ENCODE peak calls at places on chromosomes 4 and X, in nine cellular contexts. K, Q, Y, S, D, Z, I, P and V are unnamed samples.

GRCh38 chrX:56792270-56793111 is 63.4 kb downstream of the NBDY start:
- DNase-seq in K (peak), Q (no peak), Y (no peak), S (no peak), D (no peak), Z (no peak), I (no peak), P (no peak), V (no peak)

GRCh38 chr4:10161146-10161545 is 44.5 kb upstream of the WDR1 start:
- DNase-seq in K (no peak), Q (no peak), Y (no peak), S (no peak), D (no peak), Z (no peak), I (no peak), P (no peak), V (no peak)

GRCh38 chr4:87219648-87220093 is 747 bp downstream of the KLHL8 start:
- DNase-seq in K (peak), Q (peak), Y (no peak), S (no peak), D (peak), Z (peak), I (peak), P (peak), V (no peak)

GRCh38 chr4:113179091-113179490 is 129.6 kb downstream of the ANK2 start:
- DNase-seq in K (no peak), Q (no peak), Y (no peak), S (no peak), D (no peak), Z (no peak), I (no peak), P (no peak), V (no peak)

GRCh38 chrX:71910526-71911022 is at the start of gene NHSL2:
- DNase-seq in K (peak), Q (peak), Y (no peak), S (no peak), D (peak), Z (peak), I (no peak), P (no peak), V (no peak)

GRCh38 chrX:18220786-18221185 is at the start of gene BEND2:
- DNase-seq in K (no peak), Q (no peak), Y (no peak), S (no peak), D (no peak), Z (no peak), I (no peak), P (no peak), V (no peak)

GRCh38 chrX:68504237-68504636 is 5.4 kb downstream of the YIPF6 start:
- DNase-seq in K (no peak), Q (no peak), Y (peak), S (no peak), D (no peak), Z (peak), I (no peak), P (no peak), V (no peak)

GRCh38 chrX:154368630-154369452 is 5.6 kb downstream of the FLNA start:
- DNase-seq in K (peak), Q (peak), Y (peak), S (peak), D (peak), Z (peak), I (peak), P (peak), V (peak)

GRCh38 chrX:149950681-149951080 is 12.4 kb upstream of the EOLA2 start:
- DNase-seq in K (no peak), Q (no peak), Y (peak), S (no peak), D (no peak), Z (peak), I (no peak), P (no peak), V (no peak)

GRCh38 chrX:135973025-135973547 is 702 bp downstream of the MMGT1 start:
- DNase-seq in K (no peak), Q (no peak), Y (no peak), S (no peak), D (peak), Z (peak), I (no peak), P (peak), V (peak)

GRCh38 chr4:134313591-134313990 is 112.0 kb upstream of the PABPC4L start:
- DNase-seq in K (no peak), Q (no peak), Y (peak), S (no peak), D (no peak), Z (no peak), I (no peak), P (no peak), V (no peak)

GRCh38 chrX:2342878-2343277 is 157.9 kb downstream of the DHRSX start:
- DNase-seq in K (no peak), Q (no peak), Y (no peak), S (no peak), D (no peak), Z (no peak), I (no peak), P (no peak), V (no peak)

GRCh38 chr4:148651991-148652390 is 209.8 kb upstream of the NR3C2 start:
- DNase-seq in K (no peak), Q (no peak), Y (no peak), S (no peak), D (no peak), Z (no peak), I (no peak), P (no peak), V (no peak)

GRCh38 chrX:155046129-155046810 is 19.6 kb downstream of the FUNDC2 start:
- DNase-seq in K (no peak), Q (no peak), Y (no peak), S (no peak), D (no peak), Z (no peak), I (no peak), P (no peak), V (no peak)

GRCh38 chr4:145828802-145829485 is 109.7 kb downstream of the ZNF827 start:
- DNase-seq in K (no peak), Q (no peak), Y (no peak), S (no peak), D (no peak), Z (no peak), I (no peak), P (no peak), V (no peak)

GRCh38 chr4:48336471-48336870 is 4.9 kb upstream of the SLAIN2 start:
- DNase-seq in K (no peak), Q (no peak), Y (no peak), S (no peak), D (no peak), Z (no peak), I (no peak), P (no peak), V (no peak)

GRCh38 chr4:7448036-7448435 is 13.3 kb upstream of the PSAPL1 start:
- DNase-seq in K (no peak), Q (no peak), Y (no peak), S (no peak), D (no peak), Z (no peak), I (no peak), P (no peak), V (no peak)

GRCh38 chr4:52643846-52644245 is 15.3 kb downstream of the USP46 start:
- DNase-seq in K (peak), Q (peak), Y (peak), S (no peak), D (peak), Z (no peak), I (no peak), P (peak), V (peak)

GRCh38 chr4:70586841-70587240 is 5.2 kb upstream of the AMBN start:
- DNase-seq in K (no peak), Q (no peak), Y (no peak), S (no peak), D (no peak), Z (no peak), I (no peak), P (no peak), V (no peak)

GRCh38 chr4:102219143-102219542 is 126.1 kb downstream of the SLC39A8 start:
- DNase-seq in K (no peak), Q (no peak), Y (no peak), S (no peak), D (no peak), Z (no peak), I (no peak), P (no peak), V (no peak)

GRCh38 chr4:148780426-148781005 is 338.3 kb upstream of the NR3C2 start:
- DNase-seq in K (no peak), Q (no peak), Y (no peak), S (no peak), D (no peak), Z (no peak), I (no peak), P (no peak), V (no peak)

GRCh38 chr4:172042714-172043114 is 229.5 kb downstream of the GALNTL6 start:
- DNase-seq in K (no peak), Q (no peak), Y (peak), S (no peak), D (no peak), Z (peak), I (no peak), P (peak), V (no peak)

GRCh38 chr4:1172228-1172851 is at the start of gene SPON2:
- DNase-seq in K (peak), Q (no peak), Y (no peak), S (no peak), D (peak), Z (no peak), I (no peak), P (no peak), V (peak)

GRCh38 chrX:133670394-133670793 is 255.1 kb upstream of the GPC4 start:
- DNase-seq in K (no peak), Q (no peak), Y (peak), S (peak), D (peak), Z (peak), I (no peak), P (no peak), V (no peak)

GRCh38 chr4:101670897-101671296 is 119.6 kb upstream of the BANK1 start:
- DNase-seq in K (no peak), Q (no peak), Y (no peak), S (no peak), D (no peak), Z (no peak), I (no peak), P (no peak), V (no peak)

GRCh38 chr4:170497105-170497504 is 407.3 kb upstream of the AADAT start:
- DNase-seq in K (no peak), Q (no peak), Y (no peak), S (peak), D (peak), Z (peak), I (no peak), P (no peak), V (no peak)

GRCh38 chr4:82425478-82425877 is 4.8 kb downstream of the HNRNPDL start:
- DNase-seq in K (no peak), Q (no peak), Y (no peak), S (no peak), D (no peak), Z (no peak), I (no peak), P (no peak), V (no peak)

GRCh38 chr4:82422616-82423015 is 7.6 kb downstream of the HNRNPDL start:
- DNase-seq in K (no peak), Q (no peak), Y (no peak), S (no peak), D (no peak), Z (no peak), I (no peak), P (no peak), V (no peak)

GRCh38 chr4:82421796-82422560 is 8.3 kb downstream of the HNRNPDL start:
- DNase-seq in K (no peak), Q (no peak), Y (no peak), S (no peak), D (no peak), Z (no peak), I (no peak), P (no peak), V (no peak)

GRCh38 chr4:82419451-82419850 is 10.8 kb downstream of the HNRNPDL start:
- DNase-seq in K (no peak), Q (no peak), Y (no peak), S (no peak), D (no peak), Z (no peak), I (no peak), P (no peak), V (no peak)

DNA sequence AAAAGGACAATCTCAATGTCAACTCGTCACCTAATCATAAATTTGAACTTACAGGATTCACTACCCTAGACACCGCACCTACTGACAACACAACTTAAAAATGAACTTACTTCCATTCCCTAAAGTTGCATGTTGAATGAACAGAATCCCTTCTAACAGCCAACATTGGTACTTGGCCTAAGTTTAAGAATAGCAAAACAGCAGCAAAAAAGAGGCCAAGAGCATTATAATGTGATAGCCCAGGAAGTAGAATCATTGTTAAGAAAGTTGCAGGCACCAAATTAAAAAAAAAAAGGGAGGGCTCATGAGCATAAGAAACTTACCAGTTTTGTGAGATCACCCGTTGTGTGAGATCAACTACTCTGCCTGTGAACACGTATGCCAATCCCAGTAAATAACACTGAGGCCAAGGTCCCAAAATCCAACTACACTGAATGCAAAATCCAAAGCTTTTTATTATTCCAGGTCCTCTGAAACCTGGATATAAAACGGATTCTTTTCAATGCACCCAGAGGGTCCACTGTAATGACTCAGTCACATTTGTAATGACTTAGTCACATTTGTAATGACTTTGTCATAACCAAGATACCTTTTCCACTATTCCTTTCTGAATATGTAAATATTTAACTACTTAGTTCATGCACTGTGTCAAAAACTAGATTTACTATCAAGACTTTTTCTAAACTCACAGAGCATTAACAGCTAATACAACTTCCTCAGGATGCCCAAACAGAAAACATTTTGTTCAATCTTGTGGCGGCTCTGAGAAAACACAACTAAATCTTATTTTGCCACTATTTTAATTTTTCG is 6.8 kb downstream of the HNRNPDL start:
- DNase-seq in K (no peak), Q (no peak), Y (no peak), S (no peak), D (no peak), Z (peak), I (no peak), P (no peak), V (no peak)
- TF ChIP-seq POLR2A in K (no peak), Q (no peak), Y (peak), S (peak), D (no peak), Z (no peak), I (no peak), P (no peak), V (no peak)

GRCh38 chrX:129956145-129956544 is 26.3 kb upstream of the BCORL1 start:
- DNase-seq in K (no peak), Q (no peak), Y (no peak), S (no peak), D (no peak), Z (no peak), I (no peak), P (no peak), V (no peak)

GRCh38 chrX:129954804-129955203 is 27.6 kb upstream of the BCORL1 start:
- DNase-seq in K (no peak), Q (no peak), Y (no peak), S (no peak), D (no peak), Z (no peak), I (no peak), P (no peak), V (no peak)

GRCh38 chrX:129957241-129958099 is 25.0 kb upstream of the BCORL1 start:
- DNase-seq in K (peak), Q (peak), Y (peak), S (peak), D (peak), Z (peak), I (peak), P (peak), V (peak)

GRCh38 chrX:129955682-129956081 is 26.8 kb upstream of the BCORL1 start:
- DNase-seq in K (no peak), Q (no peak), Y (no peak), S (no peak), D (no peak), Z (no peak), I (no peak), P (no peak), V (no peak)

DNA sequence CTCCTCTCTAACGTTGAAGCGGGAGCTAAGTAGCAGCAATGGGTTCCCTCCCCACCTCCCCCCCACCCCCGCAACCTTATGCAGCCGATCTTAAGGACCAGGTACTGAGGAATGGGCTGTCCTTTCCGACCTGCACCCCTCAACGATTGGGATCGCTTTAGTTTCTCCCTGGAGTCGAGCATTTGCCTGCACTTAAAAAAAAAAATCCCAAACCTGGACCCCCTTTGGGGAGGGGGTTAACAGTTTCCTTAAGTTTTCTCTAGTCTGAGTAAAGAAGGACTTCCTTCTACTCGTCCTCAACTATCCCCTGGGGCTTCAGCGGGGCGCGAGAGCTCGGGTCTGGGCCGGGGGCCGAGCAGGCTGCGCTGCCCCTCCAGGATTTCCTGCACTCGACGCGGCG is 25.7 kb upstream of the BCORL1 start:
- DNase-seq in K (no peak), Q (no peak), Y (no peak), S (no peak), D (no peak), Z (no peak), I (no peak), P (no peak), V (no peak)
- H3K27ac ChIP-seq in K (peak), Q (no peak), Y (no peak), S (no peak), D (no peak), Z (peak), I (peak), P (no peak), V (no peak)

GRCh38 chr4:76305033-76305687 is 1.4 kb upstream of the STBD1 start:
- DNase-seq in K (no peak), Q (no peak), Y (no peak), S (no peak), D (no peak), Z (no peak), I (no peak), P (no peak), V (no peak)

GRCh38 chr4:76306882-76307669 is 543 bp downstream of the STBD1 start:
- DNase-seq in K (peak), Q (peak), Y (peak), S (no peak), D (peak), Z (peak), I (no peak), P (peak), V (peak)

GRCh38 chr4:76308548-76308947 is 2.0 kb downstream of the STBD1 start:
- DNase-seq in K (no peak), Q (peak), Y (no peak), S (no peak), D (peak), Z (no peak), I (no peak), P (no peak), V (peak)

GRCh38 chr4:76307670-76308014 is 1.1 kb downstream of the STBD1 start:
- DNase-seq in K (no peak), Q (peak), Y (no peak), S (no peak), D (peak), Z (no peak), I (no peak), P (peak), V (peak)

DNA sequence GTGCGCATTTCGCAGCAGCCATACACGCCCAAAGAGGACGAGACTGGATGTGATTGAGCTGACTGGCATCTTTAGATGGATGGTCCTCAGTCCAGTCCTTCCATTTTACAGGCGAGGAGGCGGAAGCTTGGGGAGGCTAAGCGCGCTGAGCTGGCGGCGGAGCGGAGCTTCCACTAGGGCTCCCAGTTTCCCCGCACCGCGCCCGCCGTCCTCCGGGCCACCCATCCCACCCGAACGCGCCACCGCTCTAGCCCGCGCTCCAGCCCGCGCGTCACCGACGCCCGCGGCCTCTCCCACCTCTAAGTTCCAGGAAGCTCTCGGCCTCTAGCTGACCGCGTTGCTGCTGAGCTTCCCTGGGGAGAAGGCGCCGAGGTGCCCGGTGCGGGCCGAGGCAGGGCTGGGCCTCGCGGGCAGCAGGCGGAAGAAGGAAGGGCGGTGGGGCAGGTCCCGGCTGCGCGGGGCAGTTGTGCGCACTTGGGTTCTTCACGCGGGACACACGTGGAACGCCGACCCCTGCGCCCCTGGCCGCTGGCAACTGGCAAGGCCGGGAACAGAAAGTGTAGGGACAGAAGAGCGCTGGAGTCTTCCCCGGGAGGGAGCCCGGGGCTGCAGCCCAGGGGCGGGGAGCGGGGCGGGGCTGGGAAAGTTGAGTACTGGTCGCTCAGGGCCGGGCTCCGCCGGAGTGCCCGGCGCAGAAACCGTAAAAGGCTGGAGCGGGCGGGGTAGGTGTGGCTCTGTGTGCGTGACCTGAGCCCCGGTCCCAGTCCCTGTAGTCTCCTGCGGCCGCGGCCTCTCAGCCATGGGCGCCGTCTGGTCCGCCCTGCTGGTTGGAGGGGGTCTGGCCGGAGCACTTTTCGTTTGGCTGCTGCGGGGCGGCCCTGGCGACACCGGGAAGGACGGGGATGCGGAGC is at the start of gene STBD1:
- DNase-seq in K (peak), Q (peak), Y (peak), S (no peak), D (peak), Z (peak), I (no peak), P (peak), V (peak)
- TF ChIP-seq POLR2A in K (peak), Q (no peak), Y (no peak), S (no peak), D (peak), Z (peak), I (peak), P (no peak), V (no peak)

GRCh38 chr4:129098578-129098977 is 2.6 kb downstream of the C4orf33 start:
- DNase-seq in K (no peak), Q (no peak), Y (no peak), S (no peak), D (no peak), Z (no peak), I (no peak), P (no peak), V (no peak)
- H3K27ac ChIP-seq in K (no peak), Q (no peak), Y (no peak), S (no peak), D (no peak), Z (no peak), I (no peak), P (no peak), V (no peak)

DNA sequence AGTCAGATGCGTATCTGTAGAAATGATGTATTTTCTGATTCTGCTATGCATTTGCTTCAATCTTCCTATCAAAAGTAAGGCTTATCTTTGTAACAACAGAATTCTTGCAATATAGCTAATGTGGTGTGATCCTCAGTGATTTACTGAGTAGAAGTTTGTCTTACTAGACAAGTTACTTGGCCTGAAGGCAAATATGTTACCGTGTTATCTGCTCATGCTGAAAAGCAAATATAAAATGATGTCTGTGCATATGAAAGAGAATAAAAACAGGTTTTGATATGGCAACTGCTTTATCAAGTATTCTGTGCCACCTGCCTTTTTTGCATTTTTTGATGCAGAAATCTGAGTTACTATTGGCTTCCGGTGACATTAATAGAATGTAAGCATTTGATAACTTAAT is 92.6 kb downstream of the TIGD2 start:
- DNase-seq in K (no peak), Q (no peak), Y (no peak), S (no peak), D (no peak), Z (no peak), I (no peak), P (no peak), V (no peak)
- TF ChIP-seq POLR2A in K (no peak), Q (no peak), Y (no peak), S (no peak), D (no peak), Z (no peak), I (no peak), P (no peak), V (no peak)